ENCODE peak calls at places on chromosomes 4 and X, in nine cellular contexts. O is DND-41; Y is effector memory CD4-positive, alpha-beta T cell; U is GM23248; V is neural progenitor cell; J is left lung; R is body of pancreas; Z is choroid plexus epithelial cell; T is PC-3. N is an unnamed sample.

GRCh38 chr4:35793045-35793722 is 451.1 kb downstream of the ARAP2 start:
- DNase-seq in O (no peak), Y (no peak), U (no peak), V (no peak), J (no peak), R (no peak), Z (peak; percentile 0), T (no peak), N (no peak)

GRCh38 chr4:13990596-13991589 is 363.4 kb upstream of the BOD1L1 start:
- DNase-seq in O (no peak), Y (no peak), U (no peak), V (peak; percentile 9), J (peak; percentile 42), R (peak; percentile 65), Z (peak; percentile 63), T (no peak), N (peak; percentile 46)

GRCh38 chrX:10512258-10512657 is 108.1 kb downstream of the MID1 start:
- DNase-seq in O (no peak), Y (no peak), U (no peak), V (no peak), J (no peak), R (no peak), Z (peak; percentile 39), T (peak; percentile 61), N (no peak)

GRCh38 chr4:183130328-183131155 is 31.5 kb downstream of the WWC2 start:
- DNase-seq in O (no peak), Y (no peak), U (peak; percentile 50), V (no peak), J (peak; percentile 57), R (peak; percentile 78), Z (peak; percentile 52), T (peak; percentile 78), N (peak; percentile 47)

GRCh38 chr4:127479031-127479622 is 153.6 kb upstream of the INTU start:
- DNase-seq in O (no peak), Y (no peak), U (peak; percentile 67), V (peak; percentile 57), J (no peak), R (no peak), Z (peak; percentile 70), T (peak; percentile 40), N (peak; percentile 48)

GRCh38 chrX:45850775-45851433 is 650.2 kb upstream of the DIPK2B start:
- DNase-seq in O (peak; percentile 57), Y (no peak), U (peak; percentile 60), V (peak; percentile 63), J (no peak), R (peak; percentile 8), Z (no peak), T (peak; percentile 37), N (peak; percentile 17)

GRCh38 chr4:16226816-16227461 is 668 bp upstream of the TAPT1 start:
- DNase-seq in O (peak; percentile 38), Y (peak; percentile 16), U (peak; percentile 66), V (peak; percentile 75), J (peak; percentile 55), R (peak; percentile 72), Z (peak; percentile 33), T (peak; percentile 25), N (peak; percentile 41)

GRCh38 chr4:24476209-24476781 is 108.1 kb downstream of the DHX15 start:
- DNase-seq in O (no peak), Y (no peak), U (peak; percentile 58), V (peak; percentile 31), J (no peak), R (no peak), Z (peak; percentile 60), T (peak; percentile 23), N (peak; percentile 46)

GRCh38 chr4:171981185-171981584 is 168.0 kb downstream of the GALNTL6 start:
- DNase-seq in O (no peak), Y (no peak), U (no peak), V (peak; percentile 5), J (no peak), R (no peak), Z (no peak), T (no peak), N (no peak)

GRCh38 chr4:11428161-11428700 is 463 bp downstream of the HS3ST1 start:
- DNase-seq in O (no peak), Y (no peak), U (no peak), V (peak; percentile 37), J (no peak), R (no peak), Z (no peak), T (no peak), N (no peak)

GRCh38 chrX:150460063-150460462 is 96.9 kb downstream of the MAMLD1 start:
- DNase-seq in O (no peak), Y (no peak), U (no peak), V (no peak), J (no peak), R (no peak), Z (no peak), T (no peak), N (no peak)

GRCh38 chr4:132818091-132818490 is 331.0 kb upstream of the PCDH10 start:
- DNase-seq in O (no peak), Y (no peak), U (no peak), V (peak; percentile 47), J (no peak), R (no peak), Z (no peak), T (no peak), N (peak; percentile 5)

GRCh38 chr4:48943387-48943786 is 36.8 kb upstream of the OCIAD2 start:
- DNase-seq in O (no peak), Y (no peak), U (no peak), V (no peak), J (no peak), R (no peak), Z (peak; percentile 16), T (peak; percentile 56), N (no peak)

GRCh38 chr4:535181-535923 is 36.3 kb downstream of the PIGG start:
- DNase-seq in O (no peak), Y (no peak), U (no peak), V (no peak), J (no peak), R (no peak), Z (no peak), T (no peak), N (no peak)

GRCh38 chrX:9327747-9328145 is 137.1 kb upstream of the TBL1X start:
- DNase-seq in O (no peak), Y (no peak), U (peak; percentile 57), V (no peak), J (no peak), R (no peak), Z (peak; percentile 80), T (peak; percentile 89), N (peak; percentile 67)

GRCh38 chrX:46257451-46257879 is 287.8 kb downstream of the ZNF674 start:
- DNase-seq in O (no peak), Y (no peak), U (no peak), V (no peak), J (no peak), R (no peak), Z (no peak), T (peak; percentile 69), N (no peak)

GRCh38 chrX:133190877-133191738 is 27.0 kb downstream of the TFDP3 start:
- DNase-seq in O (no peak), Y (no peak), U (no peak), V (peak; percentile 9), J (no peak), R (no peak), Z (no peak), T (no peak), N (no peak)

GRCh38 chr4:150579591-150580234 is 2.2 kb upstream of the MAB21L2 start:
- DNase-seq in O (no peak), Y (no peak), U (peak; percentile 66), V (peak; percentile 75), J (no peak), R (no peak), Z (peak; percentile 46), T (no peak), N (peak; percentile 46)

DNA sequence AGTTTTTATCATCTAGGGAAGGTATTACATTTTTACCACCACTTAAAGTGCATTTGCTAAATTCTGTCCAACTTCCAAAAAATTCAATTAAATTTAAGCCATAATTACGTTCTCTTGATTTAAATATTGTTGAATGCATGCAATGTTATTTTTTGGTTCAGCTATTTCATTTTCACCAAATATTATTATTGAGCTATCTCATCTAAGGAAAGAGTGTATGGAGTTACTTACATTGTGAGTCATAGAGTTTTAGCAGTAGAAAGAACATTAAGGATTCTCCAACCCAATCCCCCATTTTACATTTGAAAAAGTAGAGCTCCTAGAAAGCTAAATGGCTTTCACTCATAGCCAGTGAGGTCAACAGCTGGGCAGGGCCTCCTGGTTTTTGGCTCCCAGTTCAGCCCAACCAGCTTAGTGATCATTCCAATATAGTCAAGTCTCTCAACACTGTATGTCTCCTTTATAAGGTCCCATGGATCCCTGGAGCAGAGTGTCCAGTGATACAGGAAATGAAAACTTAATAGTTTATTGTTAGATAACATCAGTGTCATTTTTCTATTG is 60.5 kb downstream of the NDNF start:
- DNase-seq in O (no peak), Y (no peak), U (no peak), V (no peak), J (no peak), R (no peak), Z (no peak), T (no peak), N (no peak)
- H3K4me3 ChIP-seq in O (no peak overlapping the region), Y (no peak overlapping the region), U (no peak overlapping the region), V (no peak overlapping the region), J (no peak overlapping the region), R (no peak overlapping the region), Z (no peak overlapping the region), T (no peak overlapping the region), N (no peak overlapping the region)

DNA sequence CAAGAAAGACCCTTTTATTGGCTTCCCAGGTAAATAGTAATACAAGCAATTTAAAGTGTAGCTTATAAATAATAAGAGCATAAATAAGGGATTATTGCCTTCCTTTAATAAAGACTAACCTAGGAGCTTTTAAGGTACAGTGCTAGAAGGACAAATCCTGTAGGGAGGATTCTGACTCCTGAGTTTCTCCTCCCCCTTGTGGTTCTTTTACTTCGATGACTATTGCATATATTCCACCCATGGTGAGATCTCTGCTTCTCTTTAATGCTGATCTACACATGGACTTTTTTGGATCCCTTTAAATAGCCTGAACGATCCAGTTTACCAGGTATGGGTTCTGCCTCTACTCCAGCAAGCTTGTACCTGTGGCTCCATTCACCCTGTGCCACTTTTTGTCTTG is 2.5 kb downstream of the GALNT7 start:
- DNase-seq in O (no peak), Y (no peak), U (peak; percentile 54), V (peak; percentile 45), J (no peak), R (no peak), Z (peak; percentile 63), T (peak; percentile 56), N (peak; percentile 25)
- H3K4me3 ChIP-seq in O (no peak overlapping the region), Y (no peak overlapping the region), U (no peak overlapping the region), V (peak overlapping the region; percentile 98), J (no peak overlapping the region), R (no peak overlapping the region), Z (no peak overlapping the region), T (peak overlapping the region; percentile 93), N (no peak overlapping the region)

DNA sequence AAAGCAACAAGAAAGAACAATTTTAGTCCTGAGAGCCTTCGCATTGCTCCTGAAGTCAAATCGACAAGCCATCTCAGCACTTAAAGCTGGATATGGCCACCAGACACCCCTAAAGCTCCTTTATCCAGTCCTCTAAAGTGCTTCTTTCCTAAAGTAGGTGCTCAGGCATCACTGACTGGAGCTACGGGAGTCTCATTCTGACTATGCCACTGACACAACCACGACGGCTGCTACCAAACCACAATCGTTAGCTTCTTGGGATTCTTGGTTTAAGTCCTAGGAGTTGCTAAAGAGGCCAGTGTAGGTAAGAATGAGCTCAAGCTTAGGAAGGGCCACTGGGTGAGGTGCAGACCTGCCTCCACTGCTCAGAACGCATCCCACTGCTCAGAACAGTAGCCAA is 1.0 kb downstream of the SLC10A6 start:
- DNase-seq in O (no peak), Y (no peak), U (peak; percentile 63), V (no peak), J (no peak), R (no peak), Z (no peak), T (no peak), N (no peak)
- H3K4me3 ChIP-seq in O (no peak overlapping the region), Y (no peak overlapping the region), U (peak overlapping the region; percentile 5), V (no peak overlapping the region), J (no peak overlapping the region), R (no peak overlapping the region), Z (no peak overlapping the region), T (no peak overlapping the region), N (no peak overlapping the region)

GRCh38 chrX:41084044-41084359 is 1.2 kb upstream of the USP9X start:
- DNase-seq in O (no peak), Y (no peak), U (no peak), V (no peak), J (no peak), R (no peak), Z (no peak), T (no peak), N (no peak)
- H3K4me3 ChIP-seq in O (peak overlapping the region; percentile 66), Y (peak overlapping the region; percentile 76), U (peak overlapping the region; percentile 98), V (peak overlapping the region; percentile 84), J (peak overlapping the region; percentile 78), R (no peak overlapping the region), Z (peak overlapping the region; percentile 71), T (peak overlapping the region; percentile 94), N (peak overlapping the region; percentile 34)